ENCODE peak calls at places on chromosomes 11 and 22, in five cellular contexts. S, D, T, K and H are unnamed samples.

GRCh38 chr11:110092577-110093406 is at the start of gene ZC3H12C:
- DNase-seq in S (peak; percentile 90), D (peak; percentile 89), T (peak; percentile 75), K (peak; percentile 26), H (peak; percentile 86)

GRCh38 chr11:64996710-64997380 is at the start of gene BATF2:
- DNase-seq in S (peak; percentile 83), D (peak; percentile 2), T (peak; percentile 22), K (peak; percentile 22), H (peak; percentile 11)

GRCh38 chr22:21936151-21936778 is 16.4 kb downstream of the PPM1F start:
- DNase-seq in S (peak; percentile 16), D (no peak), T (peak; percentile 24), K (no peak), H (no peak)

GRCh38 chr11:100863080-100863581 is 176.0 kb downstream of the ARHGAP42 start:
- DNase-seq in S (peak; percentile 95), D (no peak), T (no peak), K (no peak), H (peak; percentile 33)

GRCh38 chr11:11349870-11350325 is 3.2 kb downstream of the CSNK2A3 start:
- DNase-seq in S (peak; percentile 90), D (peak; percentile 70), T (no peak), K (no peak), H (peak; percentile 26)

GRCh38 chr22:38868886-38869381 is 3.1 kb downstream of the CBX6 start:
- DNase-seq in S (peak; percentile 51), D (peak; percentile 53), T (peak; percentile 26), K (peak; percentile 11), H (peak; percentile 27)

GRCh38 chr11:23284626-23285025 is 424.4 kb upstream of the CCDC179 start:
- DNase-seq in S (peak; percentile 79), D (no peak), T (no peak), K (no peak), H (no peak)

GRCh38 chr11:124538019-124538418 is 5.4 kb downstream of the OR8B12 start:
- DNase-seq in S (peak; percentile 58), D (peak; percentile 31), T (no peak), K (no peak), H (no peak)

GRCh38 chr11:76783901-76784813 is 1.0 kb downstream of the TSKU start:
- DNase-seq in S (peak; percentile 84), D (peak; percentile 73), T (no peak), K (no peak), H (peak; percentile 74)

GRCh38 chr22:36330655-36331305 is 57.0 kb downstream of the MYH9 start:
- DNase-seq in S (peak; percentile 63), D (no peak), T (no peak), K (no peak), H (peak; percentile 56)